ENCODE peak calls at places on chromosomes 3 and 15, in nine cellular contexts. F is NCI-H1092, Q is T-helper 9 cell, A is small intestine, O is activated gamma-delta T cell, H is glomerular endothelial cell, N is aorta, C is T-cell, V is psoas muscle. S is an unnamed sample.

GRCh38 chr3:67083277-67083676 is 85.2 kb downstream of the KBTBD8 start:
- DNase-seq in F (no peak), Q (peak), A (peak), O (no peak), H (no peak), N (no peak), C (peak), V (no peak), S (no peak)

GRCh38 chr3:170709046-170709445 is 123.2 kb upstream of the SLC7A14 start:
- DNase-seq in F (no peak), Q (no peak), A (no peak), O (no peak), H (no peak), N (no peak), C (no peak), V (peak), S (no peak)

GRCh38 chr3:128447561-128448013 is 19.1 kb downstream of the DNAJB8 start:
- DNase-seq in F (no peak), Q (no peak), A (no peak), O (no peak), H (no peak), N (no peak), C (peak), V (no peak), S (no peak)

GRCh38 chr3:45772341-45773035 is 23.8 kb downstream of the SLC6A20 start:
- DNase-seq in F (no peak), Q (no peak), A (no peak), O (no peak), H (no peak), N (no peak), C (no peak), V (no peak), S (no peak)

GRCh38 chr15:88612186-88612796 is 8.8 kb upstream of the AEN start:
- DNase-seq in F (no peak), Q (no peak), A (no peak), O (no peak), H (no peak), N (peak), C (no peak), V (no peak), S (no peak)

GRCh38 chr3:172673210-172673679 is 37.6 kb downstream of the NCEH1 start:
- DNase-seq in F (peak), Q (peak), A (peak), O (no peak), H (no peak), N (no peak), C (peak), V (peak), S (peak)

GRCh38 chr15:44195151-44195740 is at the start of gene FRMD5:
- DNase-seq in F (peak), Q (peak), A (peak), O (peak), H (peak), N (peak), C (peak), V (peak), S (peak)

GRCh38 chr3:42185044-42185443 is 80.9 kb downstream of the CCK start:
- DNase-seq in F (no peak), Q (no peak), A (no peak), O (no peak), H (no peak), N (no peak), C (no peak), V (no peak), S (no peak)

GRCh38 chr15:70438776-70439175 is 324.6 kb downstream of the UACA start:
- DNase-seq in F (no peak), Q (no peak), A (no peak), O (no peak), H (no peak), N (no peak), C (no peak), V (peak), S (no peak)

GRCh38 chr3:127351350-127351749 is 63.5 kb upstream of the PRR20G start:
- DNase-seq in F (no peak), Q (no peak), A (no peak), O (no peak), H (no peak), N (no peak), C (no peak), V (no peak), S (no peak)

GRCh38 chr3:66113542-66113941 is 74.8 kb upstream of the MAGI1 start:
- DNase-seq in F (no peak), Q (no peak), A (no peak), O (no peak), H (no peak), N (no peak), C (no peak), V (no peak), S (no peak)

GRCh38 chr3:154244644-154245043 is 79.6 kb downstream of the DHX36 start:
- DNase-seq in F (no peak), Q (no peak), A (no peak), O (no peak), H (no peak), N (no peak), C (no peak), V (no peak), S (no peak)

GRCh38 chr3:126528419-126528799 is 4.5 kb downstream of the CHST13 start:
- DNase-seq in F (no peak), Q (no peak), A (no peak), O (no peak), H (no peak), N (peak), C (no peak), V (no peak), S (no peak)

GRCh38 chr3:156681003-156681402 is 6.6 kb downstream of the TIPARP start:
- DNase-seq in F (peak), Q (no peak), A (peak), O (no peak), H (no peak), N (no peak), C (no peak), V (no peak), S (peak)

GRCh38 chr3:124558898-124559649 is 171.2 kb upstream of the UMPS start:
- DNase-seq in F (peak), Q (no peak), A (peak), O (no peak), H (no peak), N (peak), C (no peak), V (peak), S (peak)

GRCh38 chr15:98817745-98818144 is 169.4 kb downstream of the IGF1R start:
- DNase-seq in F (no peak), Q (no peak), A (no peak), O (no peak), H (no peak), N (no peak), C (no peak), V (no peak), S (no peak)

GRCh38 chr3:51637941-51638471 is 33.0 kb upstream of the TEX264 start:
- DNase-seq in F (no peak), Q (no peak), A (peak), O (no peak), H (peak), N (no peak), C (peak), V (no peak), S (peak)

GRCh38 chr15:38652998-38653397 is 88.4 kb upstream of the RASGRP1 start:
- DNase-seq in F (no peak), Q (peak), A (peak), O (no peak), H (no peak), N (no peak), C (peak), V (no peak), S (no peak)

GRCh38 chr3:136602818-136603217 is 149.4 kb downstream of the STAG1 start:
- DNase-seq in F (no peak), Q (no peak), A (no peak), O (no peak), H (no peak), N (no peak), C (no peak), V (no peak), S (no peak)

GRCh38 chr3:127632441-127632840 is 3.5 kb downstream of the PODXL2 start:
- DNase-seq in F (no peak), Q (no peak), A (no peak), O (no peak), H (no peak), N (peak), C (no peak), V (no peak), S (no peak)